ENCODE peak calls at places on chromosomes 1 and 21, in five cellular contexts. One of them, this sample, is unnamed. For H3K9me3, the result is how much of the 10 kb centered on the place peaks cover.

GRCh38 chr1:244460195-244460594 is 878 bp upstream of the CATSPERE start:
- DNase-seq in AG04450: no peak
- DNase-seq in Peyer's patch: no peak
- DNase-seq in fibroblast of lung: no peak
- DNase-seq in cardiac muscle cell: no peak
- DNase-seq in this sample: peak

GRCh38 chr1:65773391-65773790 is 19.3 kb upstream of the PDE4B start:
- DNase-seq in Peyer's patch: no peak
- DNase-seq in fibroblast of lung: no peak
- DNase-seq in cardiac muscle cell: no peak
- DNase-seq in AG04450: no peak
- DNase-seq in this sample: no peak

GRCh38 chr1:41943717-41944116 is 25.0 kb upstream of the HIVEP3 start:
- DNase-seq in Peyer's patch: no peak
- DNase-seq in fibroblast of lung: no peak
- DNase-seq in cardiac muscle cell: no peak
- DNase-seq in AG04450: no peak
- DNase-seq in this sample: no peak

GRCh38 chr1:163069142-163069541 is at the start of gene RGS4:
- DNase-seq in fibroblast of lung: peak
- DNase-seq in cardiac muscle cell: peak
- DNase-seq in Peyer's patch: no peak
- DNase-seq in AG04450: peak
- DNase-seq in this sample: peak

GRCh38 chr21:44845418-44846200 is 27.7 kb upstream of the SUMO3 start:
- DNase-seq in AG04450: no peak
- DNase-seq in fibroblast of lung: peak
- DNase-seq in cardiac muscle cell: peak
- DNase-seq in Peyer's patch: peak
- DNase-seq in this sample: peak

GRCh38 chr1:44785501-44786137 is 2.4 kb downstream of the BEST4 start:
- DNase-seq in cardiac muscle cell: no peak
- DNase-seq in AG04450: no peak
- DNase-seq in Peyer's patch: no peak
- DNase-seq in fibroblast of lung: no peak
- DNase-seq in this sample: no peak

GRCh38 chr1:202624781-202625108 is 85.5 kb downstream of the SYT2 start:
- DNase-seq in fibroblast of lung: peak
- DNase-seq in cardiac muscle cell: no peak
- DNase-seq in AG04450: no peak
- DNase-seq in Peyer's patch: no peak
- DNase-seq in this sample: no peak

GRCh38 chr1:214008791-214009612 is 21.2 kb downstream of the PROX1 start:
- DNase-seq in Peyer's patch: no peak
- DNase-seq in AG04450: no peak
- DNase-seq in cardiac muscle cell: no peak
- DNase-seq in fibroblast of lung: no peak
- DNase-seq in this sample: no peak

GRCh38 chr1:198352975-198353695 is 187.3 kb downstream of the ATP6V1G3 start:
- DNase-seq in Peyer's patch: no peak
- DNase-seq in cardiac muscle cell: no peak
- DNase-seq in fibroblast of lung: no peak
- DNase-seq in AG04450: no peak
- DNase-seq in this sample: no peak

GRCh38 chr1:42756956-42757891 is 9.6 kb downstream of the P3H1 start:
- DNase-seq in fibroblast of lung: peak
- DNase-seq in AG04450: peak
- DNase-seq in cardiac muscle cell: peak
- DNase-seq in Peyer's patch: no peak
- DNase-seq in this sample: no peak

GRCh38 chr1:19062258-19063029 is 106.0 kb upstream of the IFFO2 start:
- DNase-seq in cardiac muscle cell: no peak
- DNase-seq in Peyer's patch: no peak
- DNase-seq in AG04450: no peak
- DNase-seq in fibroblast of lung: no peak
- DNase-seq in this sample: peak

GRCh38 chr1:30088594-30089556 is 634.5 kb downstream of the MATN1 start:
- DNase-seq in fibroblast of lung: no peak
- DNase-seq in Peyer's patch: no peak
- DNase-seq in AG04450: no peak
- DNase-seq in cardiac muscle cell: peak
- DNase-seq in this sample: no peak

GRCh38 chr1:73868824-73869223 is 329.2 kb downstream of the LRRIQ3 start:
- DNase-seq in Peyer's patch: no peak
- DNase-seq in AG04450: no peak
- DNase-seq in cardiac muscle cell: no peak
- DNase-seq in fibroblast of lung: no peak
- DNase-seq in this sample: no peak

GRCh38 chr1:33060579-33061083 is 20.3 kb upstream of the AZIN2 start:
- DNase-seq in Peyer's patch: no peak
- DNase-seq in fibroblast of lung: peak
- DNase-seq in AG04450: peak
- DNase-seq in cardiac muscle cell: no peak
- DNase-seq in this sample: peak

GRCh38 chr1:15667362-15667761 is 16.8 kb upstream of the PLEKHM2 start:
- DNase-seq in fibroblast of lung: no peak
- DNase-seq in Peyer's patch: no peak
- DNase-seq in cardiac muscle cell: no peak
- DNase-seq in AG04450: no peak
- DNase-seq in this sample: no peak

GRCh38 chr21:34351786-34352241 is 12.0 kb upstream of the KCNE2 start:
- DNase-seq in AG04450: no peak
- DNase-seq in cardiac muscle cell: peak
- DNase-seq in fibroblast of lung: peak
- DNase-seq in Peyer's patch: peak
- DNase-seq in this sample: no peak

GRCh38 chr1:153977250-153978240 is at the start of gene JTB:
- DNase-seq in fibroblast of lung: peak
- DNase-seq in AG04450: no peak
- DNase-seq in cardiac muscle cell: peak
- DNase-seq in Peyer's patch: peak
- DNase-seq in this sample: peak

GRCh38 chr21:34073749-34074282 is 438 bp downstream of the MRPS6 start:
- DNase-seq in AG04450: no peak
- DNase-seq in fibroblast of lung: no peak
- DNase-seq in Peyer's patch: peak
- DNase-seq in cardiac muscle cell: peak
- DNase-seq in this sample: no peak

GRCh38 chr1:30718636-30719405 is 4.6 kb downstream of the MATN1 start:
- DNase-seq in Peyer's patch: peak
- DNase-seq in AG04450: peak
- DNase-seq in cardiac muscle cell: peak
- DNase-seq in fibroblast of lung: peak
- DNase-seq in this sample: peak

GRCh38 chr21:31334648-31335121 is 9.4 kb downstream of the TIAM1 start:
- DNase-seq in cardiac muscle cell: no peak
- DNase-seq in fibroblast of lung: no peak
- DNase-seq in AG04450: no peak
- DNase-seq in Peyer's patch: no peak
- DNase-seq in this sample: no peak

GRCh38 chr1:15290382-15290781 is 43.4 kb downstream of the FHAD1 start:
- DNase-seq in Peyer's patch: no peak
- DNase-seq in fibroblast of lung: peak
- DNase-seq in AG04450: peak
- DNase-seq in cardiac muscle cell: no peak
- DNase-seq in this sample: peak

GRCh38 chr1:172906778-172907592 is 143.8 kb downstream of the TNFSF18 start:
- DNase-seq in Peyer's patch: no peak
- DNase-seq in fibroblast of lung: peak
- DNase-seq in cardiac muscle cell: no peak
- DNase-seq in AG04450: no peak
- DNase-seq in this sample: peak

GRCh38 chr1:7885513-7886298 is 32.8 kb upstream of the UTS2 start:
- DNase-seq in Peyer's patch: peak
- DNase-seq in fibroblast of lung: no peak
- DNase-seq in cardiac muscle cell: no peak
- DNase-seq in AG04450: no peak
- DNase-seq in this sample: no peak

GRCh38 chr1:213947200-213947775 is 40.5 kb upstream of the PROX1 start:
- DNase-seq in AG04450: no peak
- DNase-seq in cardiac muscle cell: no peak
- DNase-seq in Peyer's patch: no peak
- DNase-seq in fibroblast of lung: no peak
- DNase-seq in this sample: no peak

GRCh38 chr1:154497026-154497806 is 4.8 kb upstream of the TDRD10 start:
- DNase-seq in cardiac muscle cell: peak
- DNase-seq in Peyer's patch: no peak
- DNase-seq in AG04450: no peak
- DNase-seq in fibroblast of lung: no peak
- DNase-seq in this sample: no peak

GRCh38 chr1:58047265-58047858 is 499.2 kb downstream of the OMA1 start:
- DNase-seq in cardiac muscle cell: peak
- DNase-seq in Peyer's patch: no peak
- DNase-seq in AG04450: no peak
- DNase-seq in fibroblast of lung: peak
- DNase-seq in this sample: peak

GRCh38 chr21:27802816-27803475 is 836.1 kb upstream of the ADAMTS5 start:
- DNase-seq in AG04450: no peak
- DNase-seq in Peyer's patch: no peak
- DNase-seq in fibroblast of lung: peak
- DNase-seq in cardiac muscle cell: peak
- DNase-seq in this sample: peak

GRCh38 chr21:44874240-44874496 is 678 bp upstream of the PTTG1IP start:
- DNase-seq in cardiac muscle cell: no peak
- DNase-seq in AG04450: no peak
- DNase-seq in Peyer's patch: no peak
- DNase-seq in fibroblast of lung: no peak
- DNase-seq in this sample: no peak

GRCh38 chr1:167658574-167659328 is 28.7 kb downstream of the RCSD1 start:
- DNase-seq in cardiac muscle cell: no peak
- DNase-seq in fibroblast of lung: no peak
- DNase-seq in Peyer's patch: no peak
- DNase-seq in AG04450: no peak
- DNase-seq in this sample: peak

GRCh38 chr21:43324596-43324995 is 102.3 kb downstream of the SIK1 start:
- DNase-seq in cardiac muscle cell: no peak
- DNase-seq in fibroblast of lung: no peak
- DNase-seq in AG04450: no peak
- DNase-seq in Peyer's patch: no peak
- DNase-seq in this sample: no peak

GRCh38 chr1:44924835-44925464 is 61.4 kb downstream of the EIF2B3 start:
- DNase-seq in cardiac muscle cell: no peak
- DNase-seq in Peyer's patch: no peak
- DNase-seq in AG04450: peak
- DNase-seq in fibroblast of lung: peak
- DNase-seq in this sample: peak

GRCh38 chr21:32457360-32457840 is 44.9 kb downstream of the EVA1C start:
- DNase-seq in fibroblast of lung: peak
- DNase-seq in AG04450: no peak
- DNase-seq in Peyer's patch: peak
- DNase-seq in cardiac muscle cell: peak
- DNase-seq in this sample: no peak

GRCh38 chr1:200659269-200659668 is 10.4 kb downstream of the DDX59 start:
- DNase-seq in fibroblast of lung: no peak
- DNase-seq in Peyer's patch: no peak
- DNase-seq in AG04450: peak
- DNase-seq in cardiac muscle cell: no peak
- DNase-seq in this sample: no peak

GRCh38 chr21:45568383-45568782 is 26.1 kb upstream of the SLC19A1 start:
- DNase-seq in cardiac muscle cell: no peak
- DNase-seq in fibroblast of lung: no peak
- DNase-seq in AG04450: no peak
- DNase-seq in Peyer's patch: no peak
- DNase-seq in this sample: no peak

GRCh38 chr1:202836616-202837403 is 26.1 kb downstream of the PCAT6 start:
- DNase-seq in AG04450: no peak
- DNase-seq in cardiac muscle cell: no peak
- DNase-seq in Peyer's patch: no peak
- DNase-seq in fibroblast of lung: no peak
- DNase-seq in this sample: no peak

GRCh38 chr1:172778461-172779455 is 119.9 kb downstream of the FASLG start:
- DNase-seq in cardiac muscle cell: no peak
- DNase-seq in Peyer's patch: no peak
- DNase-seq in fibroblast of lung: peak
- DNase-seq in AG04450: no peak
- DNase-seq in this sample: no peak

GRCh38 chr1:167687919-167688519 is 33.8 kb upstream of the MPZL1 start:
- DNase-seq in fibroblast of lung: peak
- DNase-seq in Peyer's patch: no peak
- DNase-seq in cardiac muscle cell: peak
- DNase-seq in AG04450: peak
- DNase-seq in this sample: peak

GRCh38 chr1:180525696-180526000 is 23.3 kb upstream of the ACBD6 start:
- DNase-seq in cardiac muscle cell: no peak
- DNase-seq in Peyer's patch: no peak
- DNase-seq in fibroblast of lung: no peak
- DNase-seq in AG04450: no peak
- DNase-seq in this sample: no peak
- H3K4me3 ChIP-seq in cardiac muscle cell: no peak
- H3K4me3 ChIP-seq in Peyer's patch: no peak
- H3K4me3 ChIP-seq in fibroblast of lung: no peak
- H3K4me3 ChIP-seq in AG04450: no peak
- H3K4me3 ChIP-seq in this sample: no peak

GRCh38 chr1:239302716-239303115 is 83.7 kb upstream of the CHRM3 start:
- DNase-seq in fibroblast of lung: no peak
- DNase-seq in AG04450: no peak
- DNase-seq in Peyer's patch: no peak
- DNase-seq in cardiac muscle cell: no peak
- DNase-seq in this sample: no peak
- H3K9me3 ChIP-seq in fibroblast of lung: under half
- H3K9me3 ChIP-seq in AG04450: under half
- H3K9me3 ChIP-seq in Peyer's patch: under half
- H3K9me3 ChIP-seq in cardiac muscle cell: under half
- H3K9me3 ChIP-seq in this sample: under half

GRCh38 chr21:41777934-41778815 is 11.3 kb upstream of the RIPK4 start:
- DNase-seq in AG04450: peak
- DNase-seq in Peyer's patch: peak
- DNase-seq in fibroblast of lung: peak
- DNase-seq in cardiac muscle cell: peak
- DNase-seq in this sample: peak
- H3K4me3 ChIP-seq in AG04450: no peak
- H3K4me3 ChIP-seq in Peyer's patch: no peak
- H3K4me3 ChIP-seq in fibroblast of lung: no peak
- H3K4me3 ChIP-seq in cardiac muscle cell: no peak
- H3K4me3 ChIP-seq in this sample: no peak

GRCh38 chr1:9425859-9426258 is 113.4 kb upstream of the SLC25A33 start:
- DNase-seq in AG04450: no peak
- DNase-seq in cardiac muscle cell: no peak
- DNase-seq in fibroblast of lung: no peak
- DNase-seq in Peyer's patch: no peak
- DNase-seq in this sample: no peak
- H3K9me3 ChIP-seq in AG04450: under half
- H3K9me3 ChIP-seq in cardiac muscle cell: under half
- H3K9me3 ChIP-seq in fibroblast of lung: under half
- H3K9me3 ChIP-seq in Peyer's patch: under half
- H3K9me3 ChIP-seq in this sample: under half

GRCh38 chr1:109274533-109275476 is 8.1 kb downstream of the PSRC1 start:
- DNase-seq in cardiac muscle cell: no peak
- DNase-seq in Peyer's patch: peak
- DNase-seq in AG04450: no peak
- DNase-seq in fibroblast of lung: peak
- DNase-seq in this sample: no peak
- H3K4me3 ChIP-seq in cardiac muscle cell: no peak
- H3K4me3 ChIP-seq in Peyer's patch: no peak
- H3K4me3 ChIP-seq in AG04450: no peak
- H3K4me3 ChIP-seq in fibroblast of lung: no peak
- H3K4me3 ChIP-seq in this sample: no peak

GRCh38 chr1:227654858-227655752 is 80.0 kb downstream of the JMJD4 start:
- DNase-seq in AG04450: no peak
- DNase-seq in fibroblast of lung: peak
- DNase-seq in cardiac muscle cell: no peak
- DNase-seq in Peyer's patch: no peak
- DNase-seq in this sample: no peak

GRCh38 chr1:227654431-227654830 is 80.7 kb downstream of the JMJD4 start:
- DNase-seq in fibroblast of lung: peak
- DNase-seq in cardiac muscle cell: no peak
- DNase-seq in Peyer's patch: no peak
- DNase-seq in AG04450: no peak
- DNase-seq in this sample: no peak
- H3K9me3 ChIP-seq in fibroblast of lung: under half
- H3K9me3 ChIP-seq in cardiac muscle cell: under half
- H3K9me3 ChIP-seq in Peyer's patch: half or more
- H3K9me3 ChIP-seq in AG04450: under half
- H3K9me3 ChIP-seq in this sample: half or more